ENCODE peak calls at places on chromosomes 7 and 10, in eight cellular contexts. H is mammary epithelial cell, V is IMR-90, J is heart right ventricle, I is suprapubic skin, G is keratinocyte, B is GM12878, Z is Peyer's patch. X is an unnamed sample.
A peak's percentile ranks its signal among the peaks of the same experiment; 100 is the strongest.

GRCh38 chr7:2041496-2042367 is 191.0 kb downstream of the MAD1L1 start:
- DNase-seq in Z (no peak), V (no peak), B (no peak), H (no peak), J (no peak), I (peak; percentile 28), G (no peak), X (peak; percentile 6)

GRCh38 chr7:30655096-30655970 is 26.9 kb downstream of the CRHR2 start:
- DNase-seq in V (no peak), J (no peak), G (no peak), B (no peak), I (peak; percentile 55), H (no peak), Z (no peak), X (no peak)

GRCh38 chr7:157021893-157022680 is 11.6 kb upstream of the MNX1 start:
- DNase-seq in I (peak; percentile 56), H (no peak), G (no peak), J (no peak), Z (no peak), V (no peak), B (no peak), X (no peak)

GRCh38 chr7:36512607-36513006 is 122.9 kb downstream of the ANLN start:
- DNase-seq in G (no peak), V (no peak), H (no peak), Z (no peak), J (no peak), I (peak; percentile 52), B (no peak), X (no peak)

GRCh38 chr7:28483112-28483511 is 70.8 kb downstream of the CREB5 start:
- DNase-seq in B (no peak), G (no peak), J (no peak), I (no peak), V (peak; percentile 21), Z (no peak), H (no peak), X (no peak)

GRCh38 chr10:113487154-113487553 is 65.7 kb upstream of the HABP2 start:
- DNase-seq in J (no peak), B (no peak), V (no peak), G (no peak), Z (no peak), H (no peak), I (no peak), X (no peak)

GRCh38 chr10:70918851-70919530 is 30.6 kb upstream of the PCBD1 start:
- DNase-seq in V (no peak), H (no peak), G (no peak), J (no peak), Z (no peak), I (no peak), B (no peak), X (peak; percentile 34)

GRCh38 chr7:101363734-101364374 is 1.2 kb downstream of the COL26A1 start:
- DNase-seq in H (peak; percentile 42), I (no peak), G (peak; percentile 2), Z (peak; percentile 47), B (no peak), V (peak; percentile 40), J (peak; percentile 31), X (peak; percentile 64)

GRCh38 chr10:340646-341045 is 205.4 kb downstream of the ZMYND11 start:
- DNase-seq in G (no peak), Z (peak; percentile 15), H (no peak), J (no peak), I (no peak), B (no peak), V (no peak), X (no peak)

GRCh38 chr10:112475565-112476233 is 28.7 kb downstream of the VTI1A start:
- DNase-seq in B (no peak), V (peak; percentile 23), Z (no peak), G (no peak), H (no peak), I (no peak), J (no peak), X (no peak)

GRCh38 chr10:123147635-123148413 is at the start of gene HMX2:
- DNase-seq in H (peak; percentile 9), V (no peak), G (no peak), Z (no peak), J (no peak), B (no peak), I (no peak), X (peak; percentile 34)

GRCh38 chr10:90443342-90443741 is 414.5 kb downstream of the HTR7 start:
- DNase-seq in I (no peak), Z (no peak), J (no peak), V (no peak), B (no peak), G (no peak), H (no peak), X (no peak)
- H3K9me3 ChIP-seq in I (peaks cover 12% of the 10 kb centered on the region), Z (no peaks in the 10 kb centered on the region), J (peaks cover 9% of the 10 kb centered on the region), V (peaks cover 2% of the 10 kb centered on the region), B (no peaks in the 10 kb centered on the region), G (no peaks in the 10 kb centered on the region), H (no peaks in the 10 kb centered on the region), X (peaks cover 15% of the 10 kb centered on the region)

GRCh38 chr10:12484945-12485805 is 135.8 kb downstream of the CAMK1D start:
- DNase-seq in B (peak; percentile 76), V (no peak), I (no peak), Z (peak; percentile 65), G (no peak), J (peak; percentile 55), H (no peak), X (peak; percentile 65)
- TF ChIP-seq CTCF in B (peak; percentile 37), V (no peak), I (no peak), Z (peak; percentile 33), G (no peak), J (peak; percentile 22), H (no peak), X (no peak)

GRCh38 chr7:4297165-4297842 is 384.8 kb upstream of the FOXK1 start:
- DNase-seq in H (no peak), V (no peak), J (no peak), I (peak; percentile 50), B (no peak), Z (no peak), G (no peak), X (no peak)

GRCh38 chr7:4297843-4298219 is 384.3 kb upstream of the FOXK1 start:
- DNase-seq in G (no peak), V (no peak), B (no peak), H (no peak), I (peak; percentile 49), J (no peak), Z (no peak), X (no peak)

GRCh38 chr7:4302203-4302905 is 379.7 kb upstream of the FOXK1 start:
- DNase-seq in I (peak; percentile 55), H (no peak), J (no peak), Z (no peak), V (no peak), B (no peak), G (no peak), X (no peak)

GRCh38 chr7:4299431-4299830 is 382.7 kb upstream of the FOXK1 start:
- DNase-seq in Z (no peak), H (no peak), V (no peak), J (no peak), B (no peak), G (no peak), I (no peak), X (no peak)
- H3K9me3 ChIP-seq in Z (no peaks in the 10 kb centered on the region), H (peaks cover 15% of the 10 kb centered on the region), V (peaks cover 21% of the 10 kb centered on the region), J (no peaks in the 10 kb centered on the region), B (no peaks in the 10 kb centered on the region), G (no peaks in the 10 kb centered on the region), I (no peaks in the 10 kb centered on the region), X (no peaks in the 10 kb centered on the region)

GRCh38 chr7:150406565-150407421 is 27.7 kb downstream of the ZNF775 start:
- DNase-seq in I (peak; percentile 73), J (no peak), V (peak; percentile 10), H (no peak), G (no peak), B (peak; percentile 86), Z (peak; percentile 69), X (no peak)
- TF ChIP-seq CTCF in I (no peak), J (no peak), V (no peak), H (no peak), G (no peak), B (no peak), Z (no peak), X (no peak)

DNA sequence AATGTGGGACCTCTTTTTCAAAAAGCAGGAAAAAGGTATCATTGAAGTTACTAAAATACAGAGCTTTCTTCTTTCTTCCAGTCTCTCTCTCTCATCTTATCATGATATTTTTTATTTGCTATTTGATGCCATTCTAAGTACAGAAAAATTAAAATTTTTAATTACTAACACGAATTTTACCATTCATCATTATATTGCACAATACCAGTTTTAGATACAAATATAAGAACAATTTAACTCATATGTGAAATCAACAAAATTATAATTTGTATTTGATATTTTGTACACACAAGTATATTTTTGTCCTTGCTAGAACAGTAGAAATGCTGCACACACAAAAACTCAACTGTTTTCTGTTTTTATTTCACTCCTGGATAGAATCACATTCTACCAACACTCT is 112.2 kb downstream of the OAT start:
- DNase-seq in J (no peak), Z (no peak), B (no peak), G (no peak), H (no peak), I (no peak), V (no peak), X (no peak)
- H3K9me3 ChIP-seq in J (no peaks in the 10 kb centered on the region), Z (no peaks in the 10 kb centered on the region), B (no peaks in the 10 kb centered on the region), G (no peaks in the 10 kb centered on the region), H (no peaks in the 10 kb centered on the region), I (no peaks in the 10 kb centered on the region), V (peaks cover 21% of the 10 kb centered on the region), X (no peaks in the 10 kb centered on the region)